ENCODE peak calls at places on chromosomes 12 and 14, in ten cellular contexts. Y, V, J, W, L, C, P, A, B and H are unnamed samples.

GRCh38 chr14:35921745-35922144 is 95.6 kb downstream of the BRMS1L start:
- DNase-seq in Y (no peak), V (no peak), J (no peak), W (no peak), L (no peak), C (no peak), P (no peak), A (no peak), B (no peak), H (no peak)

GRCh38 chr12:26853303-26854027 is 20.5 kb upstream of the ITPR2 start:
- DNase-seq in Y (no peak), V (peak), J (peak), W (peak), L (peak), C (peak), P (peak), A (peak), B (peak), H (no peak)

GRCh38 chr12:26471560-26471959 is 276.2 kb downstream of the SSPN start:
- DNase-seq in Y (peak), V (peak), J (no peak), W (no peak), L (no peak), C (peak), P (peak), A (no peak), B (no peak), H (no peak)

GRCh38 chr12:124727922-124728321 is 135.7 kb downstream of the SCARB1 start:
- DNase-seq in Y (no peak), V (no peak), J (no peak), W (no peak), L (no peak), C (no peak), P (no peak), A (no peak), B (no peak), H (no peak)

GRCh38 chr12:54725233-54725843 is 77.2 kb upstream of the DCD start:
- DNase-seq in Y (no peak), V (no peak), J (peak), W (no peak), L (no peak), C (peak), P (peak), A (no peak), B (no peak), H (no peak)

GRCh38 chr12:105970885-105971284 is 167.9 kb downstream of the NUAK1 start:
- DNase-seq in Y (no peak), V (no peak), J (peak), W (no peak), L (no peak), C (no peak), P (no peak), A (no peak), B (no peak), H (no peak)

GRCh38 chr14:104985675-104986486 is at the start of gene CLBA1:
- DNase-seq in Y (peak), V (peak), J (peak), W (peak), L (peak), C (peak), P (peak), A (peak), B (peak), H (no peak)

GRCh38 chr12:94207467-94208432 is 59.4 kb downstream of the PLXNC1 start:
- DNase-seq in Y (no peak), V (no peak), J (peak), W (no peak), L (peak), C (peak), P (peak), A (no peak), B (no peak), H (no peak)

GRCh38 chr12:24025153-24025798 is 75.8 kb upstream of the SOX5 start:
- DNase-seq in Y (no peak), V (peak), J (peak), W (no peak), L (no peak), C (no peak), P (peak), A (no peak), B (no peak), H (no peak)

GRCh38 chr12:78087363-78087675 is 256.6 kb downstream of the NAV3 start:
- DNase-seq in Y (no peak), V (peak), J (no peak), W (no peak), L (no peak), C (no peak), P (peak), A (no peak), B (no peak), H (no peak)

GRCh38 chr14:101060171-101060601 is 156.7 kb upstream of the RTL1 start:
- DNase-seq in Y (no peak), V (no peak), J (no peak), W (no peak), L (no peak), C (no peak), P (no peak), A (no peak), B (no peak), H (no peak)

GRCh38 chr14:50380455-50380854 is 16.2 kb downstream of the CDKL1 start:
- DNase-seq in Y (no peak), V (no peak), J (no peak), W (no peak), L (no peak), C (no peak), P (no peak), A (no peak), B (no peak), H (no peak)

GRCh38 chr12:102957339-102958050 is at the start of gene ASCL1:
- DNase-seq in Y (no peak), V (peak), J (no peak), W (peak), L (no peak), C (peak), P (peak), A (no peak), B (no peak), H (no peak)

GRCh38 chr12:13437541-13437940 is 241.0 kb downstream of the EMP1 start:
- DNase-seq in Y (no peak), V (no peak), J (no peak), W (no peak), L (no peak), C (no peak), P (no peak), A (no peak), B (no peak), H (no peak)

GRCh38 chr12:128976120-128976519 is 122.8 kb downstream of the GLT1D1 start:
- DNase-seq in Y (no peak), V (no peak), J (no peak), W (peak), L (peak), C (no peak), P (no peak), A (no peak), B (no peak), H (no peak)
- TF ChIP-seq CTCF in Y (no peak), V (no peak), J (no peak), W (peak), L (peak), C (peak), P (no peak), A (no peak), B (no peak), H (no peak)

DNA sequence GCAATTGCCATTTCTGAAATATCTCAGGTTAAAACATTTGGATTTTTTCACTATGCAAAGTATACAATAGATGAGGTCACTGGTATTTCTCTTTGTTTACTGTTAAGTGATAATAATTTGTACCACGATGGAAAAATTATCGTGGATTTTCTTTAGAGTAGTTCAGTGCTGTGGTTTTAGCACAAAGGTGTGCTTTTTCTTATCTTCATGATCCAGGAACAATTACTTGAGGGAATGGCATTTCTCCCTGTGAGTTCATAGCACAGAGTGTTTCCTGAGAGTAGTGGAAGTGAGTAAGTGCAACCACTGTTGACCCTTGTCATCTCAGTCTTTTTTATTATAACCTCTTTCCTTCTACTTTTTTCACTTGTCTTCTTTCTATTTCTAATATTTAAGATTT is 86.8 kb downstream of the FGD4 start:
- DNase-seq in Y (no peak), V (no peak), J (peak), W (no peak), L (no peak), C (no peak), P (no peak), A (no peak), B (no peak), H (no peak)
- TF ChIP-seq CTCF in Y (no peak), V (no peak), J (no peak), W (no peak), L (no peak), C (no peak), P (no peak), A (no peak), B (no peak), H (no peak)

GRCh38 chr14:68523994-68524725 is 268.7 kb downstream of the ZFP36L1 start:
- DNase-seq in Y (no peak), V (no peak), J (no peak), W (no peak), L (no peak), C (no peak), P (peak), A (no peak), B (no peak), H (no peak)
- TF ChIP-seq CTCF in Y (peak), V (no peak), J (no peak), W (peak), L (no peak), C (no peak), P (peak), A (peak), B (peak), H (no peak)

GRCh38 chr12:50129297-50129696 is 17.3 kb downstream of the COX14 start:
- DNase-seq in Y (no peak), V (no peak), J (no peak), W (no peak), L (no peak), C (no peak), P (no peak), A (no peak), B (no peak), H (no peak)

GRCh38 chr12:50127546-50127945 is 15.5 kb downstream of the COX14 start:
- DNase-seq in Y (no peak), V (no peak), J (no peak), W (no peak), L (no peak), C (no peak), P (no peak), A (no peak), B (no peak), H (no peak)

DNA sequence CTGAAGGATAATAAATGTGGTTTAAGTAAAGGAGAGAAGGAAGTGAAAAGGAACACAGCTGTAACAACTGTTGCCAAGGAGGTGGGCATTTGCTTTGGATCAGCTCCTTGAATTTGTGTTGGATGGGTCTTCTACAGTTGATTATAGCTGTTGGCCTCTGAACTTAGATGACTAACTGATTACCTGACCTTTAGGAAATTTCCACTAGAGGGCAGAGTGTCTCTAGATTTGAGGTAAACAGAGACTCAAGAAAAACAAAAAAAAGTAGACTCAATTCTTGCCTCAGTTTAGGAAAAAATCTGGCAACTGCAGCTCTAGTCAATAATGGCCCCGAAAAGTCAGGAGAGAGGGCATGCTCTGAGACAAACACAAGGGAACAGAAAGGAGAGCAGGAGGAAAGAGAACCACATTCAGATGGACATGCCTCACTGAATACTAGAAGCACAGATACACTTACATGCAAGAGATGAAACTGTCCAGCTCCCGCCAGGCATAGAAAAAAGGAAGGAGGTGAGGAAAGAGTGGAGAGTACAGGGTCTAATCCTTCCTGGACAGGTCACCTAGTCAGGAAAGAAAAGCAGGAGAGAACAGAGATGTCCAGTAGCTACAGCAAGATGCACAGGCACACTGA is 20.6 kb downstream of the COX14 start:
- DNase-seq in Y (peak), V (peak), J (peak), W (no peak), L (no peak), C (peak), P (no peak), A (no peak), B (no peak), H (no peak)
- TF ChIP-seq CTCF in Y (peak), V (peak), J (peak), W (peak), L (peak), C (peak), P (no peak), A (peak), B (peak), H (no peak)

GRCh38 chr14:89141862-89142261 is 275.2 kb downstream of the FOXN3 start:
- DNase-seq in Y (no peak), V (no peak), J (peak), W (no peak), L (no peak), C (no peak), P (no peak), A (no peak), B (no peak), H (no peak)
- TF ChIP-seq CTCF in Y (no peak), V (no peak), J (no peak), W (no peak), L (no peak), C (no peak), P (no peak), A (no peak), B (no peak), H (no peak)

GRCh38 chr14:24911324-24912095 is 138.4 kb downstream of the STXBP6 start:
- DNase-seq in Y (peak), V (peak), J (no peak), W (no peak), L (no peak), C (no peak), P (peak), A (peak), B (no peak), H (no peak)
- TF ChIP-seq CTCF in Y (no peak), V (no peak), J (no peak), W (no peak), L (no peak), C (no peak), P (no peak), A (no peak), B (no peak), H (no peak)

DNA sequence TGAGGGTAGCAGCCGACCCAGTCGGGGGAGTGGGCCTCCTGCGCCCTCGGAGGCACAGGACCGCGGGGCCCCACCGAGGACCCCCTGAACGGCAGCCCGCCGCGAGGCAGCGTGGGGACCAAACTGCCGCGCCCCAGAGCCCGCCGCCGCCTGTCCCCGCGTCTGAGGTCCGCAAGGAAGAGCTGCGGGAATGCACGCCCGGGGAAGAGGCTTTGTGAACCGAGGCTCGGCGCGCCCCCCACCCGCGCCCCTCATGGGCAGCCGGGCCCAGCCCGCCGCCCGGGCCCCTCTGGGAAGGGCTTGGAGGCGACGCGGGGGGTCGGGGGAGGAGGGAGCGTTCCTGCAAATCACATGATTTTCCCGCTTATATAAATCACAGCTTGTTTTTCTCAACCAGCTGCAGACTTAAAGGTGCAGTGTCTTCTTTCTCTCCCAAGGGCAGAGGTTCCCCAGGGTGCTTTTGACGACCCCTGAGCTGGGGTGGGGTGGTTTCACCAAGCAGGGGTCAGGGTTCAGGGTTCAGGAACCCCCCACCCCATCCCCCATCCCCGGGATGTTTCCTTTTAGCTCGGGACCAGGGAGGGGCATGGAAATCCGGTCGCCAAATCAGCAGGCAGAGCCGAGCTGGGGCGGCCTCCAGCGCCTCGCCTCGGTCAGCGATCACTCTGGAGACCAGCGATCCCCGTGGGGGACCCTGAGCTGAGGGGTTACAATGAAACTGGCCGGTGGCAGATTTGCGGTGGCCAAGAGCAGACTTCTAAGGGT is 44.7 kb upstream of the ATP23 start:
- DNase-seq in Y (no peak), V (peak), J (peak), W (peak), L (no peak), C (no peak), P (peak), A (peak), B (peak), H (no peak)
- TF ChIP-seq CTCF in Y (peak), V (peak), J (no peak), W (peak), L (no peak), C (no peak), P (peak), A (no peak), B (peak), H (no peak)

GRCh38 chr12:111396726-111397445 is 8.8 kb upstream of the SH2B3 start:
- DNase-seq in Y (peak), V (peak), J (peak), W (peak), L (peak), C (peak), P (peak), A (peak), B (peak), H (no peak)
- TF ChIP-seq CTCF in Y (peak), V (peak), J (peak), W (peak), L (peak), C (peak), P (peak), A (peak), B (peak), H (peak)